ENCODE peak calls at places on chromosomes 1 and 21, in nine cellular contexts. W is BJ, J is neural progenitor cell, N is A549, Y is breast epithelium, G is brain microvascular endothelial cell, H is K562, K is GM13977, U is DND-41. I is an unnamed sample.

GRCh38 chr1:25654109-25654660 is 37.6 kb downstream of the MAN1C1 start:
- DNase-seq in G (no peak), J (no peak), K (no peak), H (no peak), N (no peak), Y (no peak), W (no peak), U (no peak), I (no peak)

GRCh38 chr1:200445213-200445612 is 35.4 kb upstream of the ZNF281 start:
- DNase-seq in N (no peak), J (no peak), Y (no peak), U (no peak), G (peak; percentile 40), K (no peak), W (no peak), H (no peak), I (no peak)

GRCh38 chr21:16535100-16535418 is 805.3 kb downstream of the USP25 start:
- DNase-seq in U (no peak), G (no peak), H (no peak), J (peak; percentile 8), N (peak; percentile 82), Y (peak; percentile 82), K (no peak), W (no peak), I (no peak)

GRCh38 chr1:23525558-23526174 is 5.4 kb downstream of the E2F2 start:
- DNase-seq in W (no peak), U (peak; percentile 80), G (no peak), J (no peak), Y (no peak), N (no peak), K (no peak), H (peak; percentile 29), I (peak; percentile 63)

GRCh38 chr1:119504831-119505230 is 2.2 kb upstream of the HSD3B1 start:
- DNase-seq in U (no peak), J (no peak), W (no peak), G (no peak), K (no peak), Y (no peak), H (no peak), N (no peak), I (no peak)

GRCh38 chr1:181179980-181180964 is 91.8 kb downstream of the IER5 start:
- DNase-seq in K (peak; percentile 54), N (no peak), W (peak; percentile 29), J (peak; percentile 78), G (peak; percentile 57), Y (peak; percentile 45), U (peak; percentile 40), H (no peak), I (peak; percentile 53)

GRCh38 chr1:3387401-3387800 is 67.1 kb upstream of the ARHGEF16 start:
- DNase-seq in W (no peak), U (no peak), K (no peak), H (no peak), G (no peak), Y (no peak), J (no peak), N (no peak), I (no peak)

GRCh38 chr1:172640146-172640545 is 18.8 kb upstream of the FASLG start:
- DNase-seq in J (no peak), U (no peak), H (no peak), K (no peak), N (no peak), W (no peak), G (no peak), Y (no peak), I (no peak)

GRCh38 chr1:109253803-109254620 is 4.7 kb downstream of the CELSR2 start:
- DNase-seq in H (peak; percentile 89), G (no peak), U (no peak), W (no peak), K (no peak), Y (no peak), J (peak; percentile 77), N (no peak), I (peak; percentile 25)

GRCh38 chr1:198391666-198392065 is 148.8 kb downstream of the ATP6V1G3 start:
- DNase-seq in H (no peak), N (no peak), U (no peak), J (no peak), K (no peak), G (no peak), Y (no peak), W (no peak), I (no peak)

GRCh38 chr1:157247005-157247763 is 109.0 kb upstream of the ETV3 start:
- DNase-seq in J (no peak), H (no peak), Y (no peak), K (no peak), W (no peak), U (no peak), G (no peak), N (no peak), I (no peak)

GRCh38 chr1:53341961-53342707 is 14.3 kb upstream of the LRP8 start:
- DNase-seq in U (no peak), W (no peak), Y (no peak), H (no peak), J (no peak), G (no peak), N (no peak), K (no peak), I (no peak)

GRCh38 chr1:11541236-11541635 is 62.3 kb downstream of the DISP3 start:
- DNase-seq in U (no peak), K (no peak), Y (no peak), H (no peak), J (no peak), G (no peak), N (no peak), W (no peak), I (no peak)

GRCh38 chr1:241292973-241293372 is 64.0 kb downstream of the RGS7 start:
- DNase-seq in H (no peak), W (no peak), K (no peak), G (no peak), Y (no peak), N (no peak), J (no peak), U (no peak), I (no peak)

GRCh38 chr1:179217943-179218507 is 11.5 kb downstream of the ABL2 start:
- DNase-seq in N (no peak), K (no peak), W (no peak), G (no peak), H (peak; percentile 69), J (no peak), Y (no peak), U (no peak), I (no peak)

GRCh38 chr1:162305969-162306368 is 70.7 kb downstream of the SPATA46 start:
- DNase-seq in H (no peak), K (no peak), W (no peak), Y (no peak), G (peak; percentile 43), U (no peak), N (peak; percentile 9), J (no peak), I (no peak)

GRCh38 chr1:6200188-6200809 is 904 bp upstream of the RPL22 start:
- DNase-seq in H (peak; percentile 44), J (no peak), K (no peak), G (no peak), N (no peak), W (no peak), Y (no peak), U (no peak), I (no peak)

GRCh38 chr21:45291613-45292398 is 4.1 kb upstream of the POFUT2 start:
- DNase-seq in K (no peak), N (no peak), Y (no peak), U (no peak), G (no peak), J (no peak), W (no peak), H (no peak), I (no peak)

GRCh38 chr1:233938476-233938875 is 34.0 kb downstream of the SLC35F3 start:
- DNase-seq in J (no peak), W (no peak), H (no peak), G (no peak), Y (no peak), K (no peak), U (no peak), N (no peak), I (no peak)
- TF ChIP-seq CTCF in J (no peak), W (no peak), H (no peak), G (no peak), Y (no peak), K (no peak), U (no peak), N (no peak), I (no peak)

GRCh38 chr1:184482113-184482512 is 95.3 kb downstream of the C1orf21 start:
- DNase-seq in Y (no peak), W (no peak), U (no peak), J (no peak), K (no peak), H (no peak), N (no peak), G (no peak), I (no peak)

GRCh38 chr1:184480711-184481110 is 93.9 kb downstream of the C1orf21 start:
- DNase-seq in G (no peak), N (no peak), W (no peak), U (no peak), K (no peak), Y (no peak), H (no peak), J (peak; percentile 54), I (no peak)

GRCh38 chr1:184479435-184480202 is 92.8 kb downstream of the C1orf21 start:
- DNase-seq in K (no peak), W (no peak), J (no peak), U (no peak), H (no peak), N (no peak), G (no peak), Y (no peak), I (no peak)

GRCh38 chr1:184485731-184486723 is 99.2 kb downstream of the C1orf21 start:
- DNase-seq in J (no peak), G (no peak), U (no peak), K (no peak), Y (no peak), N (peak; percentile 7), H (no peak), W (no peak), I (no peak)

GRCh38 chr1:184483101-184483813 is 96.4 kb downstream of the C1orf21 start:
- DNase-seq in G (peak; percentile 67), Y (peak; percentile 47), W (peak; percentile 59), K (no peak), U (no peak), H (no peak), J (no peak), N (no peak), I (no peak)
- TF ChIP-seq CTCF in G (no peak), Y (no peak), W (peak; percentile 38), K (no peak), U (no peak), H (no peak), J (no peak), N (no peak), I (no peak)

GRCh38 chr1:183609313-183609712 is 19.1 kb upstream of the NCF2 start:
- DNase-seq in G (peak; percentile 81), J (peak; percentile 17), U (no peak), K (no peak), N (peak; percentile 67), H (peak; percentile 63), Y (peak; percentile 28), W (no peak), I (peak; percentile 45)
- TF ChIP-seq CTCF in G (peak; percentile 74), J (peak; percentile 29), U (peak; percentile 9), K (peak; percentile 76), N (peak; percentile 58), H (peak; percentile 52), Y (peak; percentile 38), W (peak; percentile 66), I (peak; percentile 18)

DNA sequence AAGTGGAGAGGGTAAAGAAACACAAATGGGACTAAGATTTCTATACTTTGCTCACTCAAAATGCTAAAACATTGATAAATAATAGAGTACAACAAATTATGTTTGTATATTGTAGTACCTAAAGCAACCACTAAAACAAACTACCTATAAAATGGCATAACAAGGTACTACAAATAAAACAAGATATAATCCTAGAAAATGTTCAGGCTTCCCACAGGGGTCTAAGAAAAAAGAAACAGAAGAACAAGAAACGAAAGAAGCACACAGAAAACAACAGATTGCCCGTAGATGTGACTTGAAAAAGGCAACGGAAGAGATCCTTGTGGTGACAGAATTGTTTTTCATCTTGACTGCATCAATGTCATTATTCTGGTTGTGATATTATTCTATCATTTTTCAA is 63.3 kb upstream of the ADGRL4 start:
- DNase-seq in H (no peak), G (no peak), N (no peak), K (no peak), W (no peak), J (no peak), Y (no peak), U (no peak), I (no peak)
- TF ChIP-seq CTCF in H (no peak), G (peak; percentile 1), N (no peak), K (no peak), W (no peak), J (peak; percentile 29), Y (no peak), U (no peak), I (no peak)

I was measured in GM20000.